ENCODE peak calls at places on chromosomes 16 and 17, in seven cellular contexts. One of them, this sample, is unnamed. For H3K4me1, the result is how much of the 10 kb centered on the place peaks cover.

GRCh38 chr17:79902146-79902791 is 63.0 kb upstream of the CBX4 start:
- DNase-seq in body of pancreas: no peak
- DNase-seq in tibial nerve: no peak
- DNase-seq in left ventricle myocardium inferior: no peak
- DNase-seq in cardiac muscle cell: no peak
- DNase-seq in Peyer's patch: no peak
- DNase-seq in right lobe of liver: no peak
- DNase-seq in this sample: no peak

GRCh38 chr17:14067347-14067746 is 2.0 kb upstream of the COX10 start:
- DNase-seq in body of pancreas: no peak
- DNase-seq in tibial nerve: no peak
- DNase-seq in left ventricle myocardium inferior: no peak
- DNase-seq in cardiac muscle cell: no peak
- DNase-seq in Peyer's patch: no peak
- DNase-seq in right lobe of liver: no peak
- DNase-seq in this sample: no peak

GRCh38 chr17:74646231-74646630 is 22.7 kb upstream of the CD300E start:
- DNase-seq in body of pancreas: no peak
- DNase-seq in tibial nerve: no peak
- DNase-seq in left ventricle myocardium inferior: no peak
- DNase-seq in cardiac muscle cell: no peak
- DNase-seq in Peyer's patch: no peak
- DNase-seq in right lobe of liver: no peak
- DNase-seq in this sample: no peak

GRCh38 chr16:48602357-48603014 is 7.5 kb downstream of the N4BP1 start:
- DNase-seq in body of pancreas: no peak
- DNase-seq in tibial nerve: no peak
- DNase-seq in left ventricle myocardium inferior: no peak
- DNase-seq in cardiac muscle cell: no peak
- DNase-seq in Peyer's patch: no peak
- DNase-seq in right lobe of liver: no peak
- DNase-seq in this sample: no peak

GRCh38 chr17:9427460-9428315 is 147.9 kb downstream of the STX8 start:
- DNase-seq in body of pancreas: peak
- DNase-seq in tibial nerve: no peak
- DNase-seq in left ventricle myocardium inferior: peak
- DNase-seq in cardiac muscle cell: no peak
- DNase-seq in Peyer's patch: no peak
- DNase-seq in right lobe of liver: no peak
- DNase-seq in this sample: no peak

GRCh38 chr17:67779098-67779672 is 46.1 kb upstream of the BPTF start:
- DNase-seq in body of pancreas: peak
- DNase-seq in tibial nerve: peak
- DNase-seq in left ventricle myocardium inferior: peak
- DNase-seq in cardiac muscle cell: peak
- DNase-seq in Peyer's patch: no peak
- DNase-seq in right lobe of liver: peak
- DNase-seq in this sample: peak

GRCh38 chr17:81917565-81918332 is at the start of gene SIRT7:
- DNase-seq in body of pancreas: peak
- DNase-seq in tibial nerve: peak
- DNase-seq in left ventricle myocardium inferior: peak
- DNase-seq in cardiac muscle cell: peak
- DNase-seq in Peyer's patch: peak
- DNase-seq in right lobe of liver: peak
- DNase-seq in this sample: peak

GRCh38 chr17:5699789-5700188 is 115.5 kb upstream of the NLRP1 start:
- DNase-seq in body of pancreas: no peak
- DNase-seq in tibial nerve: no peak
- DNase-seq in left ventricle myocardium inferior: no peak
- DNase-seq in cardiac muscle cell: no peak
- DNase-seq in Peyer's patch: no peak
- DNase-seq in right lobe of liver: no peak
- DNase-seq in this sample: no peak

GRCh38 chr17:59331929-59332889 is 754 bp downstream of the YPEL2 start:
- DNase-seq in body of pancreas: peak
- DNase-seq in tibial nerve: no peak
- DNase-seq in left ventricle myocardium inferior: peak
- DNase-seq in cardiac muscle cell: peak
- DNase-seq in Peyer's patch: peak
- DNase-seq in right lobe of liver: peak
- DNase-seq in this sample: peak

GRCh38 chr16:12228607-12229499 is 252.3 kb downstream of the SNX29 start:
- DNase-seq in body of pancreas: peak
- DNase-seq in tibial nerve: no peak
- DNase-seq in left ventricle myocardium inferior: peak
- DNase-seq in cardiac muscle cell: peak
- DNase-seq in Peyer's patch: no peak
- DNase-seq in right lobe of liver: peak
- DNase-seq in this sample: no peak

GRCh38 chr16:16095646-16096045 is 127.6 kb downstream of the ABCC6 start:
- DNase-seq in body of pancreas: no peak
- DNase-seq in tibial nerve: no peak
- DNase-seq in left ventricle myocardium inferior: no peak
- DNase-seq in cardiac muscle cell: no peak
- DNase-seq in Peyer's patch: no peak
- DNase-seq in right lobe of liver: no peak
- DNase-seq in this sample: no peak

GRCh38 chr16:2896480-2897010 is 13.5 kb downstream of the FLYWCH2 start:
- DNase-seq in body of pancreas: no peak
- DNase-seq in tibial nerve: no peak
- DNase-seq in left ventricle myocardium inferior: no peak
- DNase-seq in cardiac muscle cell: no peak
- DNase-seq in Peyer's patch: no peak
- DNase-seq in right lobe of liver: no peak
- DNase-seq in this sample: no peak

GRCh38 chr17:39926588-39927100 is 757 bp downstream of the ORMDL3 start:
- DNase-seq in body of pancreas: peak
- DNase-seq in tibial nerve: no peak
- DNase-seq in left ventricle myocardium inferior: peak
- DNase-seq in cardiac muscle cell: peak
- DNase-seq in Peyer's patch: peak
- DNase-seq in right lobe of liver: peak
- DNase-seq in this sample: peak

GRCh38 chr16:14003119-14003570 is 68.0 kb upstream of the MRTFB start:
- DNase-seq in body of pancreas: peak
- DNase-seq in tibial nerve: peak
- DNase-seq in left ventricle myocardium inferior: peak
- DNase-seq in cardiac muscle cell: peak
- DNase-seq in Peyer's patch: peak
- DNase-seq in right lobe of liver: no peak
- DNase-seq in this sample: no peak

GRCh38 chr17:9120471-9120870 is 99.2 kb downstream of the NTN1 start:
- DNase-seq in body of pancreas: no peak
- DNase-seq in tibial nerve: no peak
- DNase-seq in left ventricle myocardium inferior: no peak
- DNase-seq in cardiac muscle cell: no peak
- DNase-seq in Peyer's patch: no peak
- DNase-seq in right lobe of liver: no peak
- DNase-seq in this sample: no peak

GRCh38 chr17:74452841-74453661 is 13.4 kb upstream of the CD300A start:
- DNase-seq in body of pancreas: peak
- DNase-seq in tibial nerve: no peak
- DNase-seq in left ventricle myocardium inferior: no peak
- DNase-seq in cardiac muscle cell: no peak
- DNase-seq in Peyer's patch: no peak
- DNase-seq in right lobe of liver: peak
- DNase-seq in this sample: peak

GRCh38 chr16:56848955-56849689 is 15.9 kb upstream of the SLC12A3 start:
- DNase-seq in body of pancreas: no peak
- DNase-seq in tibial nerve: no peak
- DNase-seq in left ventricle myocardium inferior: no peak
- DNase-seq in cardiac muscle cell: no peak
- DNase-seq in Peyer's patch: no peak
- DNase-seq in right lobe of liver: peak
- DNase-seq in this sample: no peak

GRCh38 chr17:48998557-48999440 is 1.6 kb downstream of the IGF2BP1 start:
- DNase-seq in body of pancreas: no peak
- DNase-seq in tibial nerve: no peak
- DNase-seq in left ventricle myocardium inferior: no peak
- DNase-seq in cardiac muscle cell: peak
- DNase-seq in Peyer's patch: no peak
- DNase-seq in right lobe of liver: no peak
- DNase-seq in this sample: no peak

GRCh38 chr17:44502598-44503079 is 567 bp downstream of the GPATCH8 start:
- DNase-seq in body of pancreas: no peak
- DNase-seq in tibial nerve: no peak
- DNase-seq in left ventricle myocardium inferior: no peak
- DNase-seq in cardiac muscle cell: no peak
- DNase-seq in Peyer's patch: peak
- DNase-seq in right lobe of liver: no peak
- DNase-seq in this sample: no peak

GRCh38 chr17:47423406-47424295 is 99.9 kb downstream of the EFCAB13 start:
- DNase-seq in body of pancreas: peak
- DNase-seq in tibial nerve: no peak
- DNase-seq in left ventricle myocardium inferior: peak
- DNase-seq in cardiac muscle cell: peak
- DNase-seq in Peyer's patch: no peak
- DNase-seq in right lobe of liver: peak
- DNase-seq in this sample: no peak

GRCh38 chr17:3485481-3486068 is 9.8 kb downstream of the ASPA start:
- DNase-seq in body of pancreas: peak
- DNase-seq in tibial nerve: no peak
- DNase-seq in left ventricle myocardium inferior: no peak
- DNase-seq in cardiac muscle cell: no peak
- DNase-seq in Peyer's patch: no peak
- DNase-seq in right lobe of liver: peak
- DNase-seq in this sample: no peak

GRCh38 chr17:45246861-45247428 is 14.9 kb downstream of the SPATA32 start:
- DNase-seq in body of pancreas: peak
- DNase-seq in tibial nerve: no peak
- DNase-seq in left ventricle myocardium inferior: no peak
- DNase-seq in cardiac muscle cell: peak
- DNase-seq in Peyer's patch: peak
- DNase-seq in right lobe of liver: no peak
- DNase-seq in this sample: peak

GRCh38 chr16:17389392-17389791 is 81.4 kb downstream of the XYLT1 start:
- DNase-seq in body of pancreas: no peak
- DNase-seq in tibial nerve: no peak
- DNase-seq in left ventricle myocardium inferior: no peak
- DNase-seq in cardiac muscle cell: no peak
- DNase-seq in Peyer's patch: no peak
- DNase-seq in right lobe of liver: no peak
- DNase-seq in this sample: no peak
- H3K4me1 ChIP-seq in body of pancreas: under half
- H3K4me1 ChIP-seq in tibial nerve: under half
- H3K4me1 ChIP-seq in left ventricle myocardium inferior: under half
- H3K4me1 ChIP-seq in cardiac muscle cell: half or more
- H3K4me1 ChIP-seq in Peyer's patch: under half
- H3K4me1 ChIP-seq in right lobe of liver: under half
- H3K4me1 ChIP-seq in this sample: under half

DNA sequence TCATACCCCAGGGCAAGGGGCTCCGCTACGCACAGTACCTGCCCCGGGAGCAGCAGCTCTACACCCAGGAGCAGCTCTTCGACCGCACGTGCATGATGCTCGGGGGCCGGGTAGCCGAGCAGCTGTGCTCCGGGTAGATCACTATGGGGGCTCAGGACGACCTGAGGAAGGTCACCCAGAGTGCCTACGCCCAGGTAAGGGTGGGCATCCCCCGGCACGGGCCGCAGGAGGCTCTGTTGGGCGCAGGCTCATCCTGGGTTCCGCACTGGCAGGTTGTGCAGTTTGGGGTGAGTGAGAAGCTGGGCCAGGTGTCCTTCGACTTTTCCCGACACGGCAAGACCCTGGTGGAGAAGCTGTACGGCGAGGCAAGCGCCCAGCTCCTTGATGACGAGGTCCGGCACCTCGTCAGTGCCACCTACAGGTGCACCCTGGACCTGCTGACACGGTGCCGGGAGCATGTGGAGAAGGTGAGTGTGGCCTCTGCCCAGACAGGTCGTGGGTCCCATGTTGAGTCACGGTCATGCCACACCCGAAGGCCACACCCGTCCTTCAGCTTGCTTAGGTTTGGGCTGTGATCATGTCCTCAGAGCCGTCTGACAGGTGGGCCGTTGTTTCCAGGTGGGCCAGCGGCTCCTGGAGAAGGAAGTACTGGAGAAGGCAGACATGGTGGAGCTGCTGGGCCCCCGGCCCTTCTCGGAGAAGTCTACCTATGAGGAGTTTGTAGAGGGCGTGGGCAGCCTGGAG is 19.3 kb downstream of the DBNDD1 start:
- DNase-seq in body of pancreas: no peak
- DNase-seq in tibial nerve: no peak
- DNase-seq in left ventricle myocardium inferior: no peak
- DNase-seq in cardiac muscle cell: no peak
- DNase-seq in Peyer's patch: no peak
- DNase-seq in right lobe of liver: no peak
- DNase-seq in this sample: no peak
- TF ChIP-seq CTCF in body of pancreas: no peak
- TF ChIP-seq CTCF in tibial nerve: no peak
- TF ChIP-seq CTCF in left ventricle myocardium inferior: no peak
- TF ChIP-seq CTCF in cardiac muscle cell: no peak
- TF ChIP-seq CTCF in Peyer's patch: no peak
- TF ChIP-seq CTCF in right lobe of liver: no peak
- TF ChIP-seq CTCF in this sample: no peak

DNA sequence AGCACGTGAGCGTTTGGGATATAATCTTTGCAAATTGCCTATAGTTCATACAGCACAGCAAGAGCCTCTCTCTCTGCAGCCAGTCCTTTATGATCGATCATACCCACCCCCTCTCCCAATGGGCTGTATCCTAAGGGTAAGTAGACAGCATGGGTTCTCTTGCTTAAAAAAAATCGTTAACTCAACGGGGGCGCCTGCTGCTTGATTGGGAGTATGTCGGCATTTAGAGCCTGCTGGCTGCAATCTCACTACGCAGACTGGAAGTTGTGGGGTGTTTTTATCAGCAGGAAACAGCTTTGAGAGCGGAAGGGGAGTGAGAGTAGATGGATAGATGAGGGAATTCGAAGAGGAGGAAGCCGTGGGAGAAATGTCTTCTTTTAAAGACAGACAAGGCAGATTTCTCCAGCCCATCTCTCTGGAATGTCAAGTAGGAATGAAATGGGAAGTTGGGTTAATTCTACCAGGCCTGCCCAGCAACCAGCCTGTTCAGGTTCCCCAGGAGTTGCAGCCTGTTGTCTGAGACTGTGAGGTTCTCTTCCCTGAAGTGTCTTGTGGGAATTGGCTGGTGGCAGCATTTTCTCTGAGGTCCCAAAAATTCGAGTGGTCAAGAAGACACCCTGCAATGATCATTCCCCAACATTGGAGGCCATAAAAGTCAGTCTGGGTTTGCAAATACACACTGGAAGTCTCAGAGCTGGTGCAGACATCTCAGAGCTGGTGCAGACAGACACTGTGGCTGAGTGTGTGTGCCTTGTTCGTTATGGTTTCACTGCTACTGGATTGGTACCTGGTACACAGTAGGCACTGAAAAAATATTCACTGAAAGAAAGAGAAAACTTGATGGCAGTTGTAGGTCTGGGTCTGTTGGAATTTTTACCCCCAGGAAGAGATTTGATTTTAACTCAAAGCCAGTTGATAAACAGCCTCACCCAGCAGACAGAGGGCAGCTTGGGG is 65.7 kb downstream of the PRKCB start:
- DNase-seq in body of pancreas: no peak
- DNase-seq in tibial nerve: no peak
- DNase-seq in left ventricle myocardium inferior: no peak
- DNase-seq in cardiac muscle cell: no peak
- DNase-seq in Peyer's patch: no peak
- DNase-seq in right lobe of liver: no peak
- DNase-seq in this sample: no peak
- H3K4me1 ChIP-seq in body of pancreas: under half
- H3K4me1 ChIP-seq in tibial nerve: under half
- H3K4me1 ChIP-seq in left ventricle myocardium inferior: under half
- H3K4me1 ChIP-seq in cardiac muscle cell: under half
- H3K4me1 ChIP-seq in Peyer's patch: under half
- H3K4me1 ChIP-seq in right lobe of liver: under half
- H3K4me1 ChIP-seq in this sample: half or more

GRCh38 chr16:67278773-67279295 is 498 bp upstream of the PLEKHG4 start:
- DNase-seq in body of pancreas: peak
- DNase-seq in tibial nerve: no peak
- DNase-seq in left ventricle myocardium inferior: no peak
- DNase-seq in cardiac muscle cell: no peak
- DNase-seq in Peyer's patch: peak
- DNase-seq in right lobe of liver: no peak
- DNase-seq in this sample: no peak
- TF ChIP-seq CTCF in body of pancreas: no peak
- TF ChIP-seq CTCF in tibial nerve: no peak
- TF ChIP-seq CTCF in left ventricle myocardium inferior: no peak
- TF ChIP-seq CTCF in cardiac muscle cell: peak
- TF ChIP-seq CTCF in Peyer's patch: no peak
- TF ChIP-seq CTCF in right lobe of liver: no peak
- TF ChIP-seq CTCF in this sample: no peak